ENCODE peak calls at places on chromosomes 11 and 22, in ten cellular contexts. K is NCI-H1105 treated with DMSO at 0.1 percent for 48 hours; V is SHP77; B is RWPE1; C is AG08395; R is astrocyte of the hippocampus; X is A549; N is CD8-positive, alpha-beta T cell; P is stimulated activated CD4-positive, alpha-beta T cell treated with anti-CD3 and anti-CD28 coated beads, Interleukin-4, amount 100 ng/mL, for 4 hours; O is activated CD4-positive, alpha-beta T cell treated with anti-CD3 and anti-CD28 coated beads for 24 hours. L is an unnamed sample.

GRCh38 chr22:35397095-35397904 is 2.6 kb upstream of the MCM5 start:
- DNase-seq in B (no peak), X (no peak), K (no peak), O (no peak), V (no peak), C (no peak), N (no peak), P (no peak), R (peak), L (no peak)

GRCh38 chr11:132395434-132395833 is 1025.0 kb downstream of the NTM start:
- DNase-seq in R (no peak), K (no peak), V (no peak), P (no peak), C (no peak), B (no peak), O (no peak), N (no peak), X (no peak), L (no peak)

GRCh38 chr11:18027475-18027874 is 14.6 kb upstream of the SERGEF start:
- DNase-seq in K (no peak), R (no peak), B (no peak), C (no peak), N (no peak), X (no peak), O (no peak), P (no peak), V (no peak), L (no peak)

GRCh38 chr22:48491451-48491941 is 1336.2 kb downstream of the BRD1 start:
- DNase-seq in P (no peak), X (peak), K (no peak), O (no peak), C (peak), V (no peak), R (no peak), N (no peak), B (no peak), L (no peak)

GRCh38 chr22:40487663-40488249 is 117.4 kb downstream of the SGSM3 start:
- DNase-seq in B (no peak), K (peak), P (no peak), R (peak), X (peak), V (peak), O (no peak), N (no peak), C (peak), L (no peak)

GRCh38 chr11:43575931-43576833 is 104.4 kb upstream of the HSD17B12 start:
- DNase-seq in N (no peak), O (no peak), B (no peak), V (no peak), P (no peak), C (no peak), R (peak), K (peak), X (no peak), L (no peak)

GRCh38 chr11:128524172-128524571 is 63.2 kb downstream of the ETS1 start:
- DNase-seq in K (no peak), X (no peak), P (no peak), B (no peak), V (no peak), O (no peak), R (no peak), C (no peak), N (no peak), L (no peak)

GRCh38 chr11:5937868-5938602 is 4.0 kb upstream of the OR56A3 start:
- DNase-seq in P (no peak), R (no peak), O (no peak), V (no peak), N (no peak), B (no peak), C (no peak), X (no peak), K (peak), L (peak)

GRCh38 chr11:69295995-69296889 is 2.3 kb downstream of the MYEOV start:
- DNase-seq in P (no peak), R (no peak), O (no peak), B (peak), V (no peak), C (peak), N (no peak), X (no peak), K (no peak), L (no peak)

GRCh38 chr11:35689081-35689996 is 26.8 kb downstream of the TRIM44 start:
- DNase-seq in K (no peak), N (no peak), P (no peak), B (no peak), V (no peak), X (no peak), O (no peak), R (no peak), C (no peak), L (no peak)

GRCh38 chr11:6925636-6926207 is 504 bp upstream of the ZNF215 start:
- DNase-seq in N (no peak), P (no peak), X (no peak), O (no peak), K (no peak), V (no peak), B (peak), R (peak), C (peak), L (no peak)

GRCh38 chr11:122202951-122203456 is 87.0 kb upstream of the BLID start:
- DNase-seq in R (peak), V (no peak), O (peak), C (peak), N (peak), P (peak), K (peak), X (peak), B (peak), L (no peak)

GRCh38 chr11:93484716-93485115 is 58.5 kb downstream of the SMCO4 start:
- DNase-seq in C (peak), P (no peak), B (no peak), X (no peak), K (no peak), N (no peak), O (no peak), R (peak), V (no peak), L (no peak)

GRCh38 chr11:64284962-64285884 is at the start of gene GPR137:
- DNase-seq in K (peak), O (peak), C (peak), P (peak), N (peak), R (peak), B (peak), X (peak), V (peak), L (peak)

GRCh38 chr22:26461188-26461810 is 22.3 kb downstream of the HPS4 start:
- DNase-seq in C (peak), X (peak), R (peak), P (peak), O (peak), B (peak), V (peak), K (peak), N (peak), L (no peak)

GRCh38 chr22:29328055-29328454 is 12.6 kb upstream of the RASL10A start:
- DNase-seq in K (no peak), X (no peak), O (no peak), V (no peak), P (no peak), N (no peak), R (no peak), B (no peak), C (no peak), L (no peak)

GRCh38 chr11:122100222-122101080 is 15.6 kb downstream of the BLID start:
- DNase-seq in V (no peak), C (peak), P (no peak), O (no peak), X (no peak), R (peak), N (no peak), K (no peak), B (no peak), L (peak)

GRCh38 chr11:121455115-121455514 is 2.3 kb upstream of the SORL1-AS1 start:
- DNase-seq in O (no peak), P (no peak), B (no peak), N (no peak), R (no peak), C (no peak), X (no peak), K (no peak), V (no peak), L (no peak)

GRCh38 chr11:122676638-122677037 is 21.1 kb downstream of the UBASH3B start:
- DNase-seq in N (no peak), V (no peak), O (no peak), P (no peak), C (no peak), B (peak), K (no peak), X (peak), R (no peak), L (no peak)

GRCh38 chr11:15884792-15885540 is 471.4 kb downstream of the SOX6 start:
- DNase-seq in R (no peak), P (no peak), B (no peak), X (no peak), N (no peak), C (no peak), V (no peak), K (no peak), O (no peak), L (no peak)